ENCODE peak calls at places on chromosomes 16 and 17, in four cellular contexts. Y is RKO, M is IMR-90, W is uterus. Z is an unnamed sample.
A peak's percentile ranks its signal among the peaks of the same experiment; 100 is the strongest.

GRCh38 chr17:14061666-14062560 is 7.4 kb upstream of the COX10 start:
- DNase-seq in Y (peak; percentile 7), M (peak; percentile 84), W (no peak), Z (no peak)

GRCh38 chr17:14793237-14793636 is 471.9 kb downstream of the PMP22 start:
- DNase-seq in Y (no peak), M (peak; percentile 91), W (no peak), Z (no peak)

GRCh38 chr16:16817203-16817602 is 438.3 kb downstream of the NPIPA7 start:
- DNase-seq in Y (no peak), M (no peak), W (no peak), Z (no peak)

GRCh38 chr17:1302761-1303160 is 23.3 kb downstream of the TRARG1 start:
- DNase-seq in Y (no peak), M (no peak), W (no peak), Z (no peak)

GRCh38 chr17:14125518-14126125 is 56.3 kb downstream of the COX10 start:
- DNase-seq in Y (no peak), M (no peak), W (no peak), Z (no peak)

GRCh38 chr16:57962046-57962445 is 8.9 kb downstream of the CNGB1 start:
- DNase-seq in Y (no peak), M (no peak), W (no peak), Z (no peak)

GRCh38 chr16:85798283-85798776 is 1.0 kb downstream of the EMC8 start:
- DNase-seq in Y (peak; percentile 31), M (peak; percentile 6), W (no peak), Z (no peak)

GRCh38 chr16:17173134-17173729 is 297.5 kb downstream of the XYLT1 start:
- DNase-seq in Y (no peak), M (peak; percentile 63), W (no peak), Z (peak; percentile 58)

GRCh38 chr17:1109606-1110523 is 69.9 kb downstream of the ABR start:
- DNase-seq in Y (peak; percentile 49), M (no peak), W (no peak), Z (no peak)

GRCh38 chr16:25875956-25876608 is 184.3 kb downstream of the HS3ST4 start:
- DNase-seq in Y (no peak), M (no peak), W (no peak), Z (no peak)

GRCh38 chr17:41659813-41660212 is 28.9 kb upstream of the EIF1 start:
- DNase-seq in Y (no peak), M (peak; percentile 22), W (no peak), Z (no peak)

GRCh38 chr17:65527857-65528591 is 33.4 kb downstream of the AXIN2 start:
- DNase-seq in Y (no peak), M (no peak), W (no peak), Z (peak; percentile 75)

Z was measured in lower leg skin.